ENCODE peak calls at places on chromosomes 7 and 10, in eight cellular contexts. C, R, D, Y, O, U, Q and L are unnamed samples.

GRCh38 chr7:135291809-135292253 is 58.2 kb downstream of the STRA8 start:
- DNase-seq in C (no peak), R (no peak), D (no peak), Y (no peak), O (peak), U (no peak), Q (no peak), L (no peak)

GRCh38 chr7:128074736-128075135 is 43.5 kb upstream of the LRRC4 start:
- DNase-seq in C (no peak), R (no peak), D (no peak), Y (no peak), O (no peak), U (no peak), Q (no peak), L (no peak)

GRCh38 chr7:27156508-27156898 is at the start of gene HOXA7:
- DNase-seq in C (peak), R (peak), D (peak), Y (no peak), O (no peak), U (peak), Q (no peak), L (no peak)

GRCh38 chr10:86366902-86367338 is 325 bp upstream of the GRID1 start:
- DNase-seq in C (no peak), R (no peak), D (no peak), Y (no peak), O (no peak), U (no peak), Q (no peak), L (no peak)

GRCh38 chr7:2281556-2281955 is 32.7 kb downstream of the SNX8 start:
- DNase-seq in C (no peak), R (no peak), D (no peak), Y (no peak), O (no peak), U (no peak), Q (no peak), L (no peak)

GRCh38 chr7:141348728-141349127 is 202.5 kb upstream of the AGK start:
- DNase-seq in C (no peak), R (no peak), D (no peak), Y (no peak), O (no peak), U (no peak), Q (no peak), L (no peak)

GRCh38 chr7:129951076-129952011 is 1.4 kb downstream of the UBE2H start:
- DNase-seq in C (no peak), R (no peak), D (no peak), Y (no peak), O (no peak), U (peak), Q (no peak), L (no peak)

GRCh38 chr7:140062118-140062527 is 628 bp downstream of the PARP12 start:
- DNase-seq in C (peak), R (peak), D (peak), Y (peak), O (no peak), U (no peak), Q (peak), L (peak)

GRCh38 chr7:44062180-44062902 is 3.0 kb downstream of the PGAM2 start:
- DNase-seq in C (no peak), R (no peak), D (no peak), Y (no peak), O (no peak), U (no peak), Q (no peak), L (no peak)

GRCh38 chr7:111424768-111425167 is 137.5 kb downstream of the IMMP2L start:
- DNase-seq in C (no peak), R (no peak), D (no peak), Y (no peak), O (peak), U (no peak), Q (no peak), L (no peak)

GRCh38 chr7:64183126-64183742 is 23.8 kb upstream of the ZNF735 start:
- DNase-seq in C (no peak), R (no peak), D (no peak), Y (peak), O (no peak), U (peak), Q (no peak), L (no peak)

GRCh38 chr7:13257661-13258060 is 570.2 kb downstream of the ARL4A start:
- DNase-seq in C (no peak), R (no peak), D (no peak), Y (no peak), O (no peak), U (no peak), Q (no peak), L (no peak)

GRCh38 chr10:123139521-123140163 is 3.9 kb downstream of the HMX3 start:
- DNase-seq in C (no peak), R (no peak), D (no peak), Y (no peak), O (no peak), U (peak), Q (peak), L (no peak)

GRCh38 chr7:117110480-117111315 is 157.4 kb downstream of the ST7 start:
- DNase-seq in C (no peak), R (no peak), D (no peak), Y (peak), O (no peak), U (peak), Q (no peak), L (no peak)